ENCODE peak calls at places on chromosomes 16 and 17, in five cellular contexts. T is GM12878, N is lower lobe of right lung, B is thoracic aorta, G is bronchial epithelial cell. C is an unnamed sample.

GRCh38 chr16:79508294-79508693 is 92.2 kb downstream of the MAF start:
- DNase-seq in T (no peak), N (no peak), B (no peak), G (no peak), C (no peak)

GRCh38 chr17:12040478-12040877 is 19.8 kb downstream of the MAP2K4 start:
- DNase-seq in T (no peak), N (no peak), B (no peak), G (peak; percentile 77), C (no peak)

GRCh38 chr17:2388705-2389099 is 12.2 kb downstream of the MNT start:
- DNase-seq in T (no peak), N (no peak), B (no peak), G (no peak), C (no peak)

GRCh38 chr17:42197564-42198156 is 3.4 kb upstream of the GHDC start:
- DNase-seq in T (no peak), N (no peak), B (no peak), G (no peak), C (no peak)

GRCh38 chr16:450800-451512 is 25.5 kb downstream of the RAB11FIP3 start:
- DNase-seq in T (no peak), N (no peak), B (no peak), G (no peak), C (no peak)

GRCh38 chr17:42249681-42250446 is 26.3 kb downstream of the STAT5B start:
- DNase-seq in T (peak; percentile 17), N (no peak), B (no peak), G (no peak), C (no peak)

GRCh38 chr17:30336369-30337171 is 2.7 kb upstream of the TMIGD1 start:
- DNase-seq in T (no peak), N (no peak), B (no peak), G (peak; percentile 68), C (peak; percentile 34)

GRCh38 chr16:88697831-88698693 is 8.1 kb downstream of the RNF166 start:
- DNase-seq in T (no peak), N (no peak), B (no peak), G (no peak), C (no peak)

GRCh38 chr16:85327731-85328664 is 215.7 kb upstream of the CIBAR2 start:
- DNase-seq in T (no peak), N (no peak), B (no peak), G (no peak), C (no peak)

GRCh38 chr17:30519707-30520106 is 42.5 kb downstream of the GOSR1 start:
- DNase-seq in T (no peak), N (no peak), B (no peak), G (peak; percentile 20), C (no peak)

GRCh38 chr16:26993511-26993910 is 73.2 kb upstream of the C16orf82 start:
- DNase-seq in T (no peak), N (no peak), B (no peak), G (no peak), C (no peak)

GRCh38 chr17:38454528-38454927 is 26.3 kb downstream of the ARHGAP23 start:
- DNase-seq in T (no peak), N (peak; percentile 78), B (peak; percentile 77), G (peak; percentile 77), C (no peak)

GRCh38 chr17:35448214-35448898 is at the start of gene SLFN13:
- DNase-seq in T (peak; percentile 78), N (peak; percentile 89), B (no peak), G (peak; percentile 76), C (peak; percentile 91)

GRCh38 chr17:33739714-33740113 is 446.6 kb upstream of the ASIC2 start:
- DNase-seq in T (no peak), N (no peak), B (no peak), G (no peak), C (no peak)
- TF ChIP-seq CTCF in T (no peak), N (no peak), B (no peak), G (no peak), C (no peak)

DNA sequence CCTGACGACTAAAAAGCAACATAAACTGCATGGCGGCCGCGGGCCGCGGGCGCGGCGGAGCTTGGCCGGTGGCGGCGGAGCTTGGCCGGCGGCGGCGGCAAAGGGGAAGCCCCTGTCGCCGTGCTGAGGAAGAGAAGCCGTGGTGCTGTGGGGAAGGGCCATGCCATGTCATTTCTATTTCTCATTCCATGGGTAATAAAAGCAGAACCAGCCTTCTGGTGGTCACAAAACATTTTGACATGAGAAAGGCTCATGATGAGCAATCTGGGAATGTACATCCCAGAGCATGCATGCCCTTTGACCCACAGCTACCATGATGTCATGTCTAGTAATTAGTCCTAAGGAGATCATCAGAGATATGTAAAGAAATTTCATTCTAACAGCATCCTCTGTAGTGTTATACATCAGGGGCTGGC is 23.9 kb upstream of the HEATR6 start:
- DNase-seq in T (no peak), N (peak; percentile 65), B (no peak), G (peak; percentile 63), C (peak; percentile 28)
- H3K4me3 ChIP-seq in T (peak overlapping the region; percentile 45), N (peak overlapping the region; percentile 47), B (peak overlapping the region; percentile 58), G (peak overlapping the region; percentile 18), C (no peak overlapping the region)

GRCh38 chr16:67542464-67542863 is 13.8 kb downstream of the RIPOR1 start:
- DNase-seq in T (no peak), N (peak; percentile 68), B (no peak), G (peak; percentile 60), C (no peak)
- H3K36me3 ChIP-seq in T (peaks cover 6% of the 10 kb centered on the region), N (peaks cover 88% of the 10 kb centered on the region), B (peaks cover 60% of the 10 kb centered on the region), G (peaks cover 33% of the 10 kb centered on the region), C (peaks cover 18% of the 10 kb centered on the region)

GRCh38 chr16:53901396-53901795 is 197.4 kb downstream of the FTO start:
- DNase-seq in T (no peak), N (no peak), B (no peak), G (no peak), C (no peak)
- TF ChIP-seq CTCF in T (no peak), N (no peak), B (no peak), G (no peak), C (no peak)

DNA sequence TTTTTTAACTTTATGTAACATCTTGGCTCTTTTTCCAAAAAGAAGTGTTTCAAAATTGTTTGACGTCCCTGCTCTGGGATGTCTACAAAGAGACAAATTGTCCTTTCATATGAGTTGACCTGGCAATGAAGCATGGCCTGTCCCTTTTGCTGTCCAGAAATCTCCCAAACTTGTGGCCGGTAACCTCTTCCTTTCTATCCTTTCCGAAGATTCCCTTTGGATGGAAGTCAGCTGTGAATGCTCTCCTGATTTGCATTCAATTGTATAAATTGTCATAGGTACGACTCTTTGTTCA is 40.9 kb upstream of the FAM20A start:
- DNase-seq in T (no peak), N (no peak), B (no peak), G (no peak), C (no peak)
- H3K4me3 ChIP-seq in T (no peak overlapping the region), N (no peak overlapping the region), B (no peak overlapping the region), G (no peak overlapping the region), C (no peak overlapping the region)

DNA sequence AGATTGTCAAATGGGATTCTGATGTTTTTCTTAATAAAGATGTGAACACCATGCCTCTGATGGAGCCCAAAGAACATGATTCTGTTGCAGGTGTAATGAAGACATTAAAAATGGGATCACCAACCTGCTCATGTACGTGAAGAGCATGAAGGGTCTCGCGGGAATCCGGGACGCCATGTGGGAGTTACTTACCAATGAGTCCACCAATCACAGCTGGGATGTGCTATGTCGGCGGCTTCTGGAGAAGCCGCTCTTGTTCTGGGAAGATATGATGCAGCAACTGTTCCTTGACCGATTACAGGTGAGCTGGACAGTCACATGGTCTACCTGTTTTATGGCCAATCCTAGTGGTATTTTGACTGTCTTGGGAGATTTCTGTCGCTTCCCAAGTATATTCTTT is 7.6 kb downstream of the COG1 start:
- DNase-seq in T (no peak), N (no peak), B (no peak), G (no peak), C (no peak)
- H3K36me3 ChIP-seq in T (peaks cover 28% of the 10 kb centered on the region), N (peaks cover 94% of the 10 kb centered on the region), B (peaks cover 59% of the 10 kb centered on the region), G (peaks cover 25% of the 10 kb centered on the region), C (peaks cover 46% of the 10 kb centered on the region)

GRCh38 chr17:63437287-63438091 is 8.6 kb downstream of the CYB561 start:
- DNase-seq in T (no peak), N (no peak), B (no peak), G (no peak), C (no peak)

GRCh38 chr17:63433746-63434591 is 12.1 kb downstream of the CYB561 start:
- DNase-seq in T (no peak), N (no peak), B (peak; percentile 70), G (peak; percentile 24), C (no peak)

GRCh38 chr17:63436523-63437110 is 9.5 kb downstream of the CYB561 start:
- DNase-seq in T (no peak), N (no peak), B (no peak), G (no peak), C (no peak)

GRCh38 chr17:63435681-63436522 is 10.2 kb downstream of the CYB561 start:
- DNase-seq in T (no peak), N (no peak), B (no peak), G (peak; percentile 31), C (no peak)

GRCh38 chr17:63434951-63435571 is 11.0 kb downstream of the CYB561 start:
- DNase-seq in T (no peak), N (peak; percentile 89), B (peak; percentile 45), G (peak; percentile 76), C (no peak)
- TF ChIP-seq CTCF in T (no peak), N (peak; percentile 21), B (no peak), G (peak; percentile 30), C (peak; percentile 7)

GRCh38 chr16:3150346-3151218 is 15.8 kb downstream of the ZNF213 start:
- DNase-seq in T (peak; percentile 95), N (peak; percentile 96), B (peak; percentile 82), G (peak; percentile 86), C (peak; percentile 95)
- H3K4me3 ChIP-seq in T (peak overlapping the region; percentile 94), N (peak overlapping the region; percentile 80), B (peak overlapping the region; percentile 94), G (peak overlapping the region; percentile 80), C (peak overlapping the region; percentile 75)

DNA sequence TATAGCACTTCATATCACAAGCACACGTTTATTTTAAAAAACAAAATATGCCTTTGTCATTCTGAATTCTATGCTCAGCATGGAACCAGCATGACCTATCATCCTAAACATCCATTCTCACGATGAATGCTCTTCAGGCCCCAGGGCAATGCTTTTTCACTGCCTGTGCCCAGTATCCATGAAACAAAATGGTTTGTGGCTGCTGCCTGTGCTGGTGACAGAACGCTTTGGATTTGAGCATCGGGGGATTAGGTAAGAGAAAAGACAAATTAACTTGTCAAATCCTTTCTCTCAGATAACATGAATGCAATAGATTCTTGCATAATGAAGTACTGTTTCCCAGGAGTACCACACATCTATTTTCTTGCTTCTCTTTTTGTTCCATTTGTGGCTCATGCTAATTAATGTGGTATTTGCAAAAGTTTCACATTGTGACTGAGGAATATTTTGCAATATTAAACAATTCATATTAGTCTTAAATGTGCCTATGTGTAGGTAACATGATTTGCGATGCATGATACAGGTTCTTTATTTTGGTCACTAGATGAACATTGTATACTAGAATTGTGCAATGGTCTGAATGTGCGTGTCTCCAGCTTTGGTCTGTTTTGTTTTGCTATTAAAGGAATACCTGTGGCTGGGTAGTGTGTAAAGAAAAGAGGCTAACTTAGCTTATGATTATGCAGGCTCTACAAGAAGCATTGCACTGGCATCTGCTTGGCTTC is 25.8 kb upstream of the SRSF1 start:
- DNase-seq in T (no peak), N (no peak), B (no peak), G (no peak), C (no peak)
- H3K36me3 ChIP-seq in T (no peaks in the 10 kb centered on the region), N (no peaks in the 10 kb centered on the region), B (no peaks in the 10 kb centered on the region), G (no peaks in the 10 kb centered on the region), C (no peaks in the 10 kb centered on the region)